ENCODE peak calls at places on chromosomes 2 and 18, in nine cellular contexts. One of them, this sample, is unnamed.

GRCh38 chr2:180291060-180291459 is 284.0 kb upstream of the CWC22 start:
- DNase-seq in stimulated activated CD4-positive, alpha-beta T cell treated with anti-CD3 and anti-CD28 coated beads, Interleukin-15, amount 100 ng/mL, for 24 hours: no peak
- DNase-seq in stimulated activated CD8-positive, alpha-beta memory T cell treated with anti-CD3 and anti-CD28 coated beads, Interleukin-15, amount 100 ng/mL, for 1 hour: no peak
- DNase-seq in naive B cell: no peak
- DNase-seq in epithelial cell of esophagus: peak; percentile 92
- DNase-seq in tibial artery: no peak
- DNase-seq in M059J: peak; percentile 76
- DNase-seq in GM12865: no peak
- DNase-seq in neural crest cell: no peak
- DNase-seq in this sample: no peak

GRCh38 chr2:232324778-232325177 is 53.8 kb upstream of the ALPP start:
- DNase-seq in M059J: no peak
- DNase-seq in naive B cell: no peak
- DNase-seq in GM12865: no peak
- DNase-seq in tibial artery: peak; percentile 47
- DNase-seq in stimulated activated CD4-positive, alpha-beta T cell treated with anti-CD3 and anti-CD28 coated beads, Interleukin-15, amount 100 ng/mL, for 24 hours: no peak
- DNase-seq in stimulated activated CD8-positive, alpha-beta memory T cell treated with anti-CD3 and anti-CD28 coated beads, Interleukin-15, amount 100 ng/mL, for 1 hour: no peak
- DNase-seq in neural crest cell: no peak
- DNase-seq in epithelial cell of esophagus: no peak
- DNase-seq in this sample: no peak

GRCh38 chr2:141698500-141698899 is 432.3 kb downstream of the LRP1B start:
- DNase-seq in M059J: no peak
- DNase-seq in GM12865: no peak
- DNase-seq in naive B cell: no peak
- DNase-seq in tibial artery: no peak
- DNase-seq in neural crest cell: no peak
- DNase-seq in stimulated activated CD8-positive, alpha-beta memory T cell treated with anti-CD3 and anti-CD28 coated beads, Interleukin-15, amount 100 ng/mL, for 1 hour: no peak
- DNase-seq in epithelial cell of esophagus: no peak
- DNase-seq in stimulated activated CD4-positive, alpha-beta T cell treated with anti-CD3 and anti-CD28 coated beads, Interleukin-15, amount 100 ng/mL, for 24 hours: no peak
- DNase-seq in this sample: no peak

GRCh38 chr18:75531851-75532241 is 104.3 kb upstream of the SMIM21 start:
- DNase-seq in epithelial cell of esophagus: no peak
- DNase-seq in neural crest cell: no peak
- DNase-seq in stimulated activated CD8-positive, alpha-beta memory T cell treated with anti-CD3 and anti-CD28 coated beads, Interleukin-15, amount 100 ng/mL, for 1 hour: no peak
- DNase-seq in naive B cell: no peak
- DNase-seq in GM12865: no peak
- DNase-seq in stimulated activated CD4-positive, alpha-beta T cell treated with anti-CD3 and anti-CD28 coated beads, Interleukin-15, amount 100 ng/mL, for 24 hours: no peak
- DNase-seq in tibial artery: no peak
- DNase-seq in M059J: no peak
- DNase-seq in this sample: no peak

GRCh38 chr2:61845320-61845719 is 8.5 kb downstream of the FAM161A start:
- DNase-seq in stimulated activated CD4-positive, alpha-beta T cell treated with anti-CD3 and anti-CD28 coated beads, Interleukin-15, amount 100 ng/mL, for 24 hours: no peak
- DNase-seq in epithelial cell of esophagus: no peak
- DNase-seq in neural crest cell: no peak
- DNase-seq in stimulated activated CD8-positive, alpha-beta memory T cell treated with anti-CD3 and anti-CD28 coated beads, Interleukin-15, amount 100 ng/mL, for 1 hour: no peak
- DNase-seq in naive B cell: no peak
- DNase-seq in GM12865: no peak
- DNase-seq in M059J: no peak
- DNase-seq in tibial artery: no peak
- DNase-seq in this sample: no peak

GRCh38 chr2:111954602-111955332 is 56.4 kb downstream of the MERTK start:
- DNase-seq in stimulated activated CD8-positive, alpha-beta memory T cell treated with anti-CD3 and anti-CD28 coated beads, Interleukin-15, amount 100 ng/mL, for 1 hour: no peak
- DNase-seq in GM12865: no peak
- DNase-seq in stimulated activated CD4-positive, alpha-beta T cell treated with anti-CD3 and anti-CD28 coated beads, Interleukin-15, amount 100 ng/mL, for 24 hours: no peak
- DNase-seq in tibial artery: no peak
- DNase-seq in naive B cell: no peak
- DNase-seq in neural crest cell: no peak
- DNase-seq in M059J: no peak
- DNase-seq in epithelial cell of esophagus: no peak
- DNase-seq in this sample: no peak

GRCh38 chr2:127051116-127051779 is 55.7 kb downstream of the BIN1 start:
- DNase-seq in tibial artery: no peak
- DNase-seq in naive B cell: no peak
- DNase-seq in GM12865: no peak
- DNase-seq in epithelial cell of esophagus: no peak
- DNase-seq in M059J: no peak
- DNase-seq in stimulated activated CD8-positive, alpha-beta memory T cell treated with anti-CD3 and anti-CD28 coated beads, Interleukin-15, amount 100 ng/mL, for 1 hour: no peak
- DNase-seq in neural crest cell: no peak
- DNase-seq in stimulated activated CD4-positive, alpha-beta T cell treated with anti-CD3 and anti-CD28 coated beads, Interleukin-15, amount 100 ng/mL, for 24 hours: no peak
- DNase-seq in this sample: peak; percentile 58

GRCh38 chr2:195320416-195320973 is 336.5 kb upstream of the SLC39A10 start:
- DNase-seq in M059J: no peak
- DNase-seq in tibial artery: no peak
- DNase-seq in stimulated activated CD8-positive, alpha-beta memory T cell treated with anti-CD3 and anti-CD28 coated beads, Interleukin-15, amount 100 ng/mL, for 1 hour: no peak
- DNase-seq in stimulated activated CD4-positive, alpha-beta T cell treated with anti-CD3 and anti-CD28 coated beads, Interleukin-15, amount 100 ng/mL, for 24 hours: no peak
- DNase-seq in neural crest cell: no peak
- DNase-seq in epithelial cell of esophagus: no peak
- DNase-seq in naive B cell: no peak
- DNase-seq in GM12865: no peak
- DNase-seq in this sample: no peak

GRCh38 chr18:55031979-55032378 is 72.7 kb upstream of the CCDC68 start:
- DNase-seq in M059J: peak; percentile 33
- DNase-seq in epithelial cell of esophagus: peak; percentile 47
- DNase-seq in naive B cell: no peak
- DNase-seq in neural crest cell: no peak
- DNase-seq in GM12865: peak; percentile 6
- DNase-seq in stimulated activated CD8-positive, alpha-beta memory T cell treated with anti-CD3 and anti-CD28 coated beads, Interleukin-15, amount 100 ng/mL, for 1 hour: no peak
- DNase-seq in stimulated activated CD4-positive, alpha-beta T cell treated with anti-CD3 and anti-CD28 coated beads, Interleukin-15, amount 100 ng/mL, for 24 hours: no peak
- DNase-seq in tibial artery: no peak
- DNase-seq in this sample: no peak

This sample was measured in 8988T.